ENCODE peak calls at places on chromosomes 5 and 9, in seven cellular contexts. O is RWPE2; A is IMR-90; Y is CD8-positive, alpha-beta T cell; P is right atrium auricular region; F is endothelial cell; K is A549. S is an unnamed sample.
A peak's percentile ranks its signal among the peaks of the same experiment; 100 is the strongest.

GRCh38 chr9:113998529-113999255 is 79.4 kb downstream of the AMBP start:
- DNase-seq in A (peak; percentile 12), O (no peak), P (peak; percentile 54), F (no peak), K (peak; percentile 21), Y (no peak), S (no peak)

GRCh38 chr5:176440932-176441706 is 7.1 kb upstream of the FAF2 start:
- DNase-seq in Y (no peak), F (no peak), P (no peak), A (peak; percentile 26), O (no peak), K (no peak), S (no peak)

GRCh38 chr9:131656356-131657030 is 83.4 kb downstream of the RAPGEF1 start:
- DNase-seq in Y (peak; percentile 57), O (no peak), F (peak; percentile 31), A (no peak), K (no peak), P (peak; percentile 85), S (no peak)

GRCh38 chr9:109868222-109868621 is 88.2 kb downstream of the PALM2AKAP2 start:
- DNase-seq in F (no peak), O (no peak), P (no peak), A (peak; percentile 50), Y (no peak), K (no peak), S (no peak)

GRCh38 chr5:172541119-172541763 is 86.9 kb upstream of the SH3PXD2B start:
- DNase-seq in O (no peak), F (no peak), A (no peak), P (peak; percentile 38), Y (no peak), K (no peak), S (no peak)

GRCh38 chr5:134142806-134143205 is 28.3 kb downstream of the TCF7 start:
- DNase-seq in K (no peak), Y (no peak), F (no peak), O (peak; percentile 70), A (no peak), P (peak; percentile 50), S (no peak)

GRCh38 chr5:173638631-173639030 is 22.2 kb upstream of the BOD1 start:
- DNase-seq in P (no peak), F (no peak), Y (no peak), K (no peak), A (no peak), O (peak; percentile 12), S (no peak)

GRCh38 chr9:136487672-136488071 is 4.8 kb upstream of the SEC16A start:
- DNase-seq in Y (no peak), F (no peak), O (no peak), P (no peak), A (no peak), K (no peak), S (no peak)

GRCh38 chr9:92001244-92001643 is 51.2 kb upstream of the ROR2 start:
- DNase-seq in F (no peak), A (peak; percentile 37), O (no peak), P (peak; percentile 21), Y (no peak), K (no peak), S (no peak)

GRCh38 chr5:130068988-130069387 is 164.7 kb downstream of the CHSY3 start:
- DNase-seq in P (no peak), O (no peak), K (no peak), F (no peak), Y (no peak), A (no peak), S (peak; percentile 7)

GRCh38 chr5:179265529-179266290 is 79.6 kb downstream of the ADAMTS2 start:
- DNase-seq in P (peak; percentile 97), F (no peak), A (peak; percentile 99), K (no peak), Y (no peak), O (peak; percentile 82), S (no peak)

GRCh38 chr9:72949918-72950325 is 2.9 kb downstream of the ALDH1A1 start:
- DNase-seq in P (no peak), K (no peak), A (no peak), O (no peak), Y (no peak), F (no peak), S (no peak)

GRCh38 chr5:21236896-21237830 is 1249.2 kb upstream of the CDH18 start:
- DNase-seq in A (no peak), P (no peak), Y (no peak), K (no peak), O (no peak), F (no peak), S (no peak)

DNA sequence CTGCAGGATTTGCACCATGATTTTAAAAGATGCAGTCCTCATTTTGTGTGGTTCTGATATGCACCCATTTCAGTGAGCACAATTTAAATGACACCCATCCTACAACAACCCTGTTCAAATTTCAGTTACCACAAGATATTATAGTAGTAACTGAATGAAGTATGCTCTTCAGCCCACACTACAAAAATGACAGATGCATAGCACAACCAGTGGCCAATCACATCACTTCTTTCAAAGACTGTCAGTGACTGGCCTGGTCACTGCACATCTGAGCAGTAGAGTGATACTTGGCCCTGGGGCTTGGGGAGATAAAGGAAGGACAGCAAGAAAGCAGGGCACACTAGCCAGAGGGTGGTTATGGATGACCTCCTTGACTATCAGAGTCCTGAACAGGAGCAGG is 19.8 kb upstream of the IFNK start:
- DNase-seq in O (no peak), F (no peak), K (no peak), A (no peak), Y (no peak), P (no peak), S (no peak)
- TF ChIP-seq CTCF in O (no peak), F (no peak), K (no peak), A (no peak), Y (no peak), P (no peak), S (no peak)

GRCh38 chr5:76715734-76716455 is at the start of gene F2R:
- DNase-seq in F (peak; percentile 78), P (no peak), Y (no peak), A (peak; percentile 70), O (no peak), K (peak; percentile 79), S (no peak)
- TF ChIP-seq CTCF in F (peak; percentile 57), P (peak; percentile 32), Y (peak; percentile 55), A (peak; percentile 62), O (peak; percentile 87), K (peak; percentile 81), S (peak; percentile 73)

GRCh38 chr5:106269252-106269843 is 1401.4 kb downstream of the EFNA5 start:
- DNase-seq in P (no peak), Y (no peak), F (no peak), K (no peak), A (peak; percentile 57), O (no peak), S (no peak)
- TF ChIP-seq CTCF in P (peak; percentile 29), Y (no peak), F (peak; percentile 46), K (peak; percentile 48), A (peak; percentile 71), O (peak; percentile 87), S (peak; percentile 68)

GRCh38 chr9:71781391-71781790 is 13.1 kb upstream of the CEMIP2 start:
- DNase-seq in F (no peak), P (no peak), K (no peak), O (no peak), Y (no peak), A (no peak), S (no peak)

GRCh38 chr9:71778085-71778484 is 9.8 kb upstream of the CEMIP2 start:
- DNase-seq in A (no peak), Y (no peak), K (no peak), F (no peak), P (no peak), O (no peak), S (no peak)

GRCh38 chr9:71780953-71781352 is 12.6 kb upstream of the CEMIP2 start:
- DNase-seq in F (no peak), K (no peak), A (no peak), Y (no peak), O (no peak), P (no peak), S (no peak)

DNA sequence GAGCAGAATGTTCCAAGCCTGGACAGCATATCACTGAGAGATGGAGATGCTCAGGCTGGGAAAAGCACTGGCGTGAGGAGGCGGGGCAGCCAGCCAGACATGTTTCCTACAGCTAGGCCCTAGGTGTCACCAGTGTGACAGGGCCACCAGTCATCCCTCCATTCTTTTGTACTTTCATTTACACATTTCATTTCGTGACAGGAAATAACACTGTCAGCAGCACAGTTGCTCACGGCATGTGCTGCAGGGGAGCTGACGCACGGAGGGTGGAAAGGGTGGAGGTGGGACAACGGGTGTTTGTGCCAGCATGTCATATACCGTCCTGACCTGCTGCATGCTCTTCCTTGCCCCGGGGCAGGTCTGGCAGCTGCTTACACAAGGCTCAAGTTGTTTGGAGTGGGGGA is 14.8 kb upstream of the CEMIP2 start:
- DNase-seq in F (no peak), A (peak; percentile 19), O (peak; percentile 62), Y (peak; percentile 77), P (no peak), K (no peak), S (no peak)
- TF ChIP-seq CTCF in F (no peak), A (no peak), O (peak; percentile 13), Y (peak; percentile 51), P (no peak), K (no peak), S (no peak)

DNA sequence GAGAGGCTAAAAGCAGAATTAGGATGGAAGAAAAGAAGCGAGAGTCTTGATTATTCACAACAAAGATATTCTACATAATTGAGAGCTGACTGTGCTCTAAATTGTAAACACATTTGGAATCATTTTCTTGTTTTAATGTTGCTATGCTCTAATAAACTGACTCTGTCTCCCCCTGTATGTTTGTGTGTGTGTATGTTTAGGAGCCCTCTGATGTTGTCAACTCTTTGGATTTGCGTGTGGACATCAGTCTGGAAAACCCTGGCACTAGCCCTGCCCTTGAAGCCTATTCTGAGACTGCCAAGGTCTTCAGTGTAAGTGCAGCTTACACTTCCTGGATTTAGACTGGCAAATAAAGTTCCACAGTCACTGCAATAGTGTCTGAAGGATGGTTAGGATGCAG is 37.8 kb downstream of the MOCS2 start:
- DNase-seq in P (no peak), Y (no peak), A (peak; percentile 50), O (no peak), K (no peak), F (no peak), S (no peak)
- TF ChIP-seq CTCF in P (no peak), Y (no peak), A (peak; percentile 30), O (no peak), K (no peak), F (no peak), S (no peak)